ENCODE peak calls at places on chromosomes 5 and 9, in five cellular contexts. M is lower leg skin, Y is epithelial cell of esophagus, Q is heart right ventricle, A is tibial artery. H is an unnamed sample.

GRCh38 chr5:120405291-120405864 is 58.7 kb upstream of the PRR16 start:
- DNase-seq in M (no peak), A (no peak), Q (no peak), Y (peak), H (no peak)

GRCh38 chr9:123710299-123710698 is 219.6 kb downstream of the DENND1A start:
- DNase-seq in Y (peak), A (no peak), M (no peak), Q (no peak), H (no peak)

GRCh38 chr9:125172351-125172750 is 17.3 kb downstream of the PPP6C start:
- DNase-seq in M (peak), A (no peak), Y (no peak), Q (no peak), H (no peak)

GRCh38 chr9:3746296-3747275 is 220.8 kb upstream of the RFX3 start:
- DNase-seq in Y (peak), M (no peak), A (peak), Q (no peak), H (no peak)

GRCh38 chr9:133690111-133690561 is 48.0 kb downstream of the SARDH start:
- DNase-seq in Y (peak), A (no peak), Q (no peak), M (no peak), H (no peak)

GRCh38 chr5:58922392-58923171 is 339.7 kb downstream of the RAB3C start:
- DNase-seq in A (peak), Q (peak), Y (peak), M (peak), H (no peak)

GRCh38 chr5:53110156-53110555 is 599 bp upstream of the MOCS2 start:
- DNase-seq in Q (no peak), Y (no peak), A (no peak), M (no peak), H (no peak)

GRCh38 chr5:100424787-100425186 is 110.4 kb upstream of the FAM174A start:
- DNase-seq in Y (no peak), Q (no peak), A (no peak), M (no peak), H (no peak)

GRCh38 chr9:134338394-134339182 is 12.3 kb downstream of the RXRA start:
- DNase-seq in A (no peak), M (no peak), Q (no peak), Y (no peak), H (no peak)

GRCh38 chr9:104831681-104832080 is 67.8 kb downstream of the NIPSNAP3B start:
- DNase-seq in Q (no peak), Y (peak), A (no peak), M (no peak), H (no peak)

GRCh38 chr5:55712023-55712859 is at the start of gene SLC38A9:
- DNase-seq in Y (peak), M (peak), Q (peak), A (peak), H (peak)
- TF ChIP-seq CTCF in Y (no peak), M (no peak), Q (no peak), A (no peak), H (no peak)

GRCh38 chr5:174271316-174271715 is 225.8 kb downstream of the NSG2 start:
- DNase-seq in M (no peak), A (no peak), Y (peak), Q (no peak), H (no peak)
- TF ChIP-seq CTCF in M (no peak), A (no peak), Y (no peak), Q (no peak), H (no peak)

GRCh38 chr5:147369742-147370374 is 135.0 kb downstream of the STK32A start:
- DNase-seq in Y (peak), M (no peak), Q (no peak), A (no peak), H (no peak)
- TF ChIP-seq CTCF in Y (peak), M (no peak), Q (peak), A (peak), H (peak)

GRCh38 chr9:71987471-71988371 is 72.7 kb downstream of the C9orf57 start:
- DNase-seq in M (no peak), Q (no peak), A (no peak), Y (no peak), H (no peak)

GRCh38 chr9:71981944-71982343 is 70.5 kb downstream of the C9orf85 start:
- DNase-seq in M (no peak), A (no peak), Y (no peak), Q (no peak), H (no peak)

GRCh38 chr9:71984388-71985069 is 73.1 kb downstream of the C9orf85 start:
- DNase-seq in M (no peak), Y (peak), Q (peak), A (no peak), H (no peak)

GRCh38 chr9:71986860-71987259 is 73.6 kb downstream of the C9orf57 start:
- DNase-seq in Y (no peak), M (no peak), Q (no peak), A (no peak), H (no peak)

GRCh38 chr9:71985070-71985956 is 73.9 kb downstream of the C9orf85 start:
- DNase-seq in Q (no peak), M (no peak), A (no peak), Y (peak), H (no peak)
- TF ChIP-seq CTCF in Q (no peak), M (no peak), A (no peak), Y (peak), H (peak)

GRCh38 chr5:170917113-170917512 is 55.3 kb downstream of the RANBP17 start:
- DNase-seq in Y (no peak), M (no peak), A (no peak), Q (no peak), H (no peak)
- TF ChIP-seq CTCF in Y (no peak), M (no peak), A (no peak), Q (no peak), H (peak)

H was measured in progenitor cell of endocrine pancreas.